ENCODE peak calls at places on chromosomes 3 and 15, in seven cellular contexts. One of them, this sample, is unnamed.

GRCh38 chr15:61613729-61614128 is 384.6 kb upstream of the RORA start:
- DNase-seq in GM23248: no peak
- DNase-seq in fibroblast of the aortic adventitia: no peak
- DNase-seq in HCEC 1CT: no peak
- DNase-seq in prostate gland: no peak
- DNase-seq in GM20000: no peak
- DNase-seq in pancreas: no peak
- DNase-seq in this sample: no peak

GRCh38 chr3:30124435-30125390 is 481.7 kb upstream of the TGFBR2 start:
- DNase-seq in GM23248: peak; percentile 57
- DNase-seq in fibroblast of the aortic adventitia: peak; percentile 41
- DNase-seq in HCEC 1CT: no peak
- DNase-seq in prostate gland: no peak
- DNase-seq in GM20000: no peak
- DNase-seq in pancreas: no peak
- DNase-seq in this sample: no peak

GRCh38 chr15:98896802-98897732 is 110.5 kb downstream of the PGPEP1L start:
- DNase-seq in GM23248: peak; percentile 98
- DNase-seq in fibroblast of the aortic adventitia: peak; percentile 100
- DNase-seq in HCEC 1CT: peak; percentile 99
- DNase-seq in prostate gland: peak; percentile 52
- DNase-seq in GM20000: no peak
- DNase-seq in pancreas: no peak
- DNase-seq in this sample: peak; percentile 100

GRCh38 chr3:141216975-141217374 is 14.7 kb upstream of the PXYLP1 start:
- DNase-seq in GM23248: no peak
- DNase-seq in fibroblast of the aortic adventitia: no peak
- DNase-seq in HCEC 1CT: no peak
- DNase-seq in prostate gland: no peak
- DNase-seq in GM20000: no peak
- DNase-seq in pancreas: no peak
- DNase-seq in this sample: no peak

GRCh38 chr3:17140670-17141505 is 256.1 kb downstream of the PLCL2 start:
- DNase-seq in GM23248: peak; percentile 58
- DNase-seq in fibroblast of the aortic adventitia: peak; percentile 63
- DNase-seq in HCEC 1CT: no peak
- DNase-seq in prostate gland: peak; percentile 23
- DNase-seq in GM20000: no peak
- DNase-seq in pancreas: peak; percentile 25
- DNase-seq in this sample: no peak

GRCh38 chr15:41493205-41493901 is at the start of gene ITPKA:
- DNase-seq in GM23248: peak; percentile 82
- DNase-seq in fibroblast of the aortic adventitia: peak; percentile 40
- DNase-seq in HCEC 1CT: peak; percentile 74
- DNase-seq in prostate gland: peak; percentile 52
- DNase-seq in GM20000: peak; percentile 97
- DNase-seq in pancreas: peak; percentile 91
- DNase-seq in this sample: peak; percentile 82

GRCh38 chr15:70643783-70644125 is 119.6 kb downstream of the UACA start:
- DNase-seq in GM23248: peak; percentile 44
- DNase-seq in fibroblast of the aortic adventitia: peak; percentile 47
- DNase-seq in HCEC 1CT: peak; percentile 65
- DNase-seq in prostate gland: no peak
- DNase-seq in GM20000: no peak
- DNase-seq in pancreas: no peak
- DNase-seq in this sample: peak; percentile 50

GRCh38 chr3:12158387-12159226 is at the start of gene TIMP4:
- DNase-seq in GM23248: peak; percentile 68
- DNase-seq in fibroblast of the aortic adventitia: peak; percentile 35
- DNase-seq in HCEC 1CT: peak; percentile 53
- DNase-seq in prostate gland: no peak
- DNase-seq in GM20000: no peak
- DNase-seq in pancreas: peak; percentile 72
- DNase-seq in this sample: peak; percentile 51

GRCh38 chr15:90165157-90165556 is 36.0 kb upstream of the SEMA4B start:
- DNase-seq in GM23248: no peak
- DNase-seq in fibroblast of the aortic adventitia: no peak
- DNase-seq in HCEC 1CT: no peak
- DNase-seq in prostate gland: no peak
- DNase-seq in GM20000: no peak
- DNase-seq in pancreas: no peak
- DNase-seq in this sample: no peak

GRCh38 chr3:50604628-50605588 is 6.7 kb downstream of the CISH start:
- DNase-seq in GM23248: no peak
- DNase-seq in fibroblast of the aortic adventitia: no peak
- DNase-seq in HCEC 1CT: no peak
- DNase-seq in prostate gland: peak; percentile 43
- DNase-seq in GM20000: no peak
- DNase-seq in pancreas: peak; percentile 93
- DNase-seq in this sample: no peak

GRCh38 chr3:119600732-119601131 is 3.0 kb downstream of the PLA1A start:
- DNase-seq in GM23248: peak; percentile 25
- DNase-seq in fibroblast of the aortic adventitia: no peak
- DNase-seq in HCEC 1CT: no peak
- DNase-seq in prostate gland: no peak
- DNase-seq in GM20000: peak; percentile 67
- DNase-seq in pancreas: no peak
- DNase-seq in this sample: no peak

GRCh38 chr3:150691414-150692040 is 12.2 kb downstream of the ERICH6 start:
- DNase-seq in GM23248: no peak
- DNase-seq in fibroblast of the aortic adventitia: no peak
- DNase-seq in HCEC 1CT: no peak
- DNase-seq in prostate gland: no peak
- DNase-seq in GM20000: no peak
- DNase-seq in pancreas: no peak
- DNase-seq in this sample: no peak

GRCh38 chr3:13051066-13051465 is 22.2 kb downstream of the IQSEC1 start:
- DNase-seq in GM23248: no peak
- DNase-seq in fibroblast of the aortic adventitia: no peak
- DNase-seq in HCEC 1CT: no peak
- DNase-seq in prostate gland: no peak
- DNase-seq in GM20000: no peak
- DNase-seq in pancreas: peak; percentile 30
- DNase-seq in this sample: no peak

GRCh38 chr15:50884583-50884982 is 23.9 kb upstream of the AP4E1 start:
- DNase-seq in GM23248: peak; percentile 65
- DNase-seq in fibroblast of the aortic adventitia: peak; percentile 75
- DNase-seq in HCEC 1CT: peak; percentile 30
- DNase-seq in prostate gland: no peak
- DNase-seq in GM20000: no peak
- DNase-seq in pancreas: no peak
- DNase-seq in this sample: peak; percentile 82

GRCh38 chr3:43859766-43860165 is 169.0 kb downstream of the ABHD5 start:
- DNase-seq in GM23248: no peak
- DNase-seq in fibroblast of the aortic adventitia: no peak
- DNase-seq in HCEC 1CT: no peak
- DNase-seq in prostate gland: no peak
- DNase-seq in GM20000: no peak
- DNase-seq in pancreas: no peak
- DNase-seq in this sample: no peak

GRCh38 chr15:42131826-42132806 is 24.3 kb downstream of the PLA2G4F start:
- DNase-seq in GM23248: no peak
- DNase-seq in fibroblast of the aortic adventitia: no peak
- DNase-seq in HCEC 1CT: no peak
- DNase-seq in prostate gland: no peak
- DNase-seq in GM20000: no peak
- DNase-seq in pancreas: no peak
- DNase-seq in this sample: no peak

GRCh38 chr3:47907784-47908183 is 104.8 kb downstream of the DHX30 start:
- DNase-seq in GM23248: no peak
- DNase-seq in fibroblast of the aortic adventitia: no peak
- DNase-seq in HCEC 1CT: no peak
- DNase-seq in prostate gland: no peak
- DNase-seq in GM20000: no peak
- DNase-seq in pancreas: no peak
- DNase-seq in this sample: no peak

GRCh38 chr3:22377421-22377820 is 626.4 kb upstream of the ZNF385D start:
- DNase-seq in GM23248: peak; percentile 73
- DNase-seq in fibroblast of the aortic adventitia: peak; percentile 51
- DNase-seq in HCEC 1CT: no peak
- DNase-seq in prostate gland: no peak
- DNase-seq in GM20000: no peak
- DNase-seq in pancreas: no peak
- DNase-seq in this sample: peak; percentile 39

GRCh38 chr3:110164632-110165240 is 827.4 kb upstream of the DPPA4 start:
- DNase-seq in GM23248: no peak
- DNase-seq in fibroblast of the aortic adventitia: no peak
- DNase-seq in HCEC 1CT: no peak
- DNase-seq in prostate gland: no peak
- DNase-seq in GM20000: no peak
- DNase-seq in pancreas: no peak
- DNase-seq in this sample: no peak

GRCh38 chr3:183253364-183253960 is 409 bp downstream of the B3GNT5 start:
- DNase-seq in GM23248: peak; percentile 74
- DNase-seq in fibroblast of the aortic adventitia: peak; percentile 67
- DNase-seq in HCEC 1CT: peak; percentile 48
- DNase-seq in prostate gland: peak; percentile 75
- DNase-seq in GM20000: peak; percentile 57
- DNase-seq in pancreas: peak; percentile 85
- DNase-seq in this sample: peak; percentile 66

GRCh38 chr3:146637871-146638270 is 32.7 kb upstream of the PLSCR5 start:
- DNase-seq in GM23248: no peak
- DNase-seq in fibroblast of the aortic adventitia: no peak
- DNase-seq in HCEC 1CT: no peak
- DNase-seq in prostate gland: no peak
- DNase-seq in GM20000: no peak
- DNase-seq in pancreas: no peak
- DNase-seq in this sample: no peak

GRCh38 chr15:100642217-100642949 is 40.0 kb downstream of the ASB7 start:
- DNase-seq in GM23248: no peak
- DNase-seq in fibroblast of the aortic adventitia: no peak
- DNase-seq in HCEC 1CT: no peak
- DNase-seq in prostate gland: no peak
- DNase-seq in GM20000: no peak
- DNase-seq in pancreas: no peak
- DNase-seq in this sample: no peak

GRCh38 chr15:89808160-89808870 is 6.3 kb downstream of the ANPEP start:
- DNase-seq in GM23248: no peak
- DNase-seq in fibroblast of the aortic adventitia: no peak
- DNase-seq in HCEC 1CT: no peak
- DNase-seq in prostate gland: no peak
- DNase-seq in GM20000: no peak
- DNase-seq in pancreas: no peak
- DNase-seq in this sample: no peak

GRCh38 chr3:50352762-50353161 is 2.1 kb downstream of the CYB561D2 start:
- DNase-seq in GM23248: peak; percentile 66
- DNase-seq in fibroblast of the aortic adventitia: peak; percentile 21
- DNase-seq in HCEC 1CT: peak; percentile 46
- DNase-seq in prostate gland: no peak
- DNase-seq in GM20000: no peak
- DNase-seq in pancreas: no peak
- DNase-seq in this sample: peak; percentile 77

GRCh38 chr3:51436998-51437639 is 46.0 kb downstream of the RBM15B start:
- DNase-seq in GM23248: no peak
- DNase-seq in fibroblast of the aortic adventitia: no peak
- DNase-seq in HCEC 1CT: no peak
- DNase-seq in prostate gland: no peak
- DNase-seq in GM20000: no peak
- DNase-seq in pancreas: no peak
- DNase-seq in this sample: no peak

GRCh38 chr15:69468241-69469121 is 15.9 kb downstream of the RPLP1 start:
- DNase-seq in GM23248: no peak
- DNase-seq in fibroblast of the aortic adventitia: no peak
- DNase-seq in HCEC 1CT: no peak
- DNase-seq in prostate gland: peak; percentile 70
- DNase-seq in GM20000: no peak
- DNase-seq in pancreas: no peak
- DNase-seq in this sample: peak; percentile 95